ENCODE peak calls at places on chromosome 21, in six cellular contexts. One of them, this sample, is unnamed.

GRCh38 chr21:46594276-46594675 is 10.6 kb downstream of the S100B start:
- ATAC-seq in activated T-cell treated with anti-CD3 and anti-CD28 coated beads, Interleukin-2, amount 50 U/mL, for 4 hours: no peak
- ATAC-seq in HCT116: no peak
- ATAC-seq in heart left ventricle: no peak
- ATAC-seq in left lung: no peak
- ATAC-seq in left cardiac atrium: no peak
- ATAC-seq in this sample: no peak

GRCh38 chr21:33761104-33762036 is 119.1 kb downstream of the ITSN1 start:
- ATAC-seq in left cardiac atrium: peak
- ATAC-seq in HCT116: peak
- ATAC-seq in left lung: peak
- ATAC-seq in heart left ventricle: peak
- ATAC-seq in activated T-cell treated with anti-CD3 and anti-CD28 coated beads, Interleukin-2, amount 50 U/mL, for 4 hours: no peak
- ATAC-seq in this sample: peak

GRCh38 chr21:30257773-30258172 is 25.0 kb downstream of the KRTAP24-1 start:
- ATAC-seq in HCT116: no peak
- ATAC-seq in left lung: peak
- ATAC-seq in heart left ventricle: no peak
- ATAC-seq in activated T-cell treated with anti-CD3 and anti-CD28 coated beads, Interleukin-2, amount 50 U/mL, for 4 hours: no peak
- ATAC-seq in left cardiac atrium: peak
- ATAC-seq in this sample: peak

GRCh38 chr21:45080639-45081414 is 6.4 kb downstream of the ADARB1 start:
- ATAC-seq in HCT116: peak
- ATAC-seq in left lung: peak
- ATAC-seq in activated T-cell treated with anti-CD3 and anti-CD28 coated beads, Interleukin-2, amount 50 U/mL, for 4 hours: peak
- ATAC-seq in left cardiac atrium: peak
- ATAC-seq in heart left ventricle: peak
- ATAC-seq in this sample: no peak

GRCh38 chr21:43031121-43031624 is 44.5 kb downstream of the CBS start:
- ATAC-seq in heart left ventricle: no peak
- ATAC-seq in left lung: no peak
- ATAC-seq in activated T-cell treated with anti-CD3 and anti-CD28 coated beads, Interleukin-2, amount 50 U/mL, for 4 hours: no peak
- ATAC-seq in left cardiac atrium: no peak
- ATAC-seq in HCT116: no peak
- ATAC-seq in this sample: no peak

GRCh38 chr21:45551316-45551715 is 9.1 kb upstream of the SLC19A1 start:
- ATAC-seq in left cardiac atrium: no peak
- ATAC-seq in heart left ventricle: no peak
- ATAC-seq in activated T-cell treated with anti-CD3 and anti-CD28 coated beads, Interleukin-2, amount 50 U/mL, for 4 hours: peak
- ATAC-seq in left lung: no peak
- ATAC-seq in HCT116: no peak
- ATAC-seq in this sample: peak

GRCh38 chr21:39581414-39581813 is 31.3 kb upstream of the B3GALT5 start:
- ATAC-seq in left cardiac atrium: no peak
- ATAC-seq in activated T-cell treated with anti-CD3 and anti-CD28 coated beads, Interleukin-2, amount 50 U/mL, for 4 hours: no peak
- ATAC-seq in heart left ventricle: no peak
- ATAC-seq in left lung: no peak
- ATAC-seq in HCT116: peak
- ATAC-seq in this sample: no peak

GRCh38 chr21:42461881-42462877 is 33.8 kb downstream of the RSPH1 start:
- ATAC-seq in heart left ventricle: no peak
- ATAC-seq in left lung: peak
- ATAC-seq in HCT116: no peak
- ATAC-seq in activated T-cell treated with anti-CD3 and anti-CD28 coated beads, Interleukin-2, amount 50 U/mL, for 4 hours: no peak
- ATAC-seq in left cardiac atrium: no peak
- ATAC-seq in this sample: peak

GRCh38 chr21:33444499-33444898 is 35.3 kb downstream of the TMEM50B start:
- ATAC-seq in left lung: peak
- ATAC-seq in activated T-cell treated with anti-CD3 and anti-CD28 coated beads, Interleukin-2, amount 50 U/mL, for 4 hours: no peak
- ATAC-seq in HCT116: no peak
- ATAC-seq in left cardiac atrium: no peak
- ATAC-seq in heart left ventricle: no peak
- ATAC-seq in this sample: no peak

GRCh38 chr21:46489162-46489663 is 30.5 kb downstream of the DIP2A start:
- ATAC-seq in activated T-cell treated with anti-CD3 and anti-CD28 coated beads, Interleukin-2, amount 50 U/mL, for 4 hours: no peak
- ATAC-seq in left lung: no peak
- ATAC-seq in HCT116: no peak
- ATAC-seq in left cardiac atrium: peak
- ATAC-seq in heart left ventricle: peak
- ATAC-seq in this sample: peak

This sample was measured in esophagus mucosa.